ENCODE peak calls at places on chromosomes 7 and 10, in six cellular contexts. L, T, H, E, G and B are unnamed samples.

GRCh38 chr7:105691692-105692564 is 110.6 kb upstream of the EFCAB10 start:
- DNase-seq in T (peak), E (peak), H (peak), G (peak), L (peak), B (peak)

GRCh38 chr10:63547628-63548356 is 26.6 kb downstream of the REEP3 start:
- DNase-seq in G (no peak), E (peak), L (no peak), T (no peak), H (no peak), B (no peak)

GRCh38 chr10:978826-979421 is 9.3 kb upstream of the GTPBP4 start:
- DNase-seq in G (no peak), H (no peak), E (no peak), T (no peak), L (no peak), B (no peak)

GRCh38 chr10:8026349-8027259 is 27.9 kb upstream of the GATA3 start:
- DNase-seq in L (no peak), G (no peak), T (no peak), H (no peak), E (no peak), B (no peak)

GRCh38 chr7:105493928-105494325 is 28.1 kb downstream of the PUS7 start:
- DNase-seq in G (no peak), E (peak), T (no peak), L (no peak), H (no peak), B (no peak)

GRCh38 chr7:155559519-155560108 is 13.3 kb upstream of the CNPY1 start:
- DNase-seq in T (no peak), H (no peak), L (no peak), E (no peak), G (no peak), B (no peak)

GRCh38 chr7:1321411-1322239 is 89.0 kb downstream of the UNCX start:
- DNase-seq in G (no peak), L (no peak), E (no peak), H (no peak), T (no peak), B (no peak)

GRCh38 chr7:112157072-112157471 is 49.1 kb downstream of the DOCK4 start:
- DNase-seq in G (no peak), T (no peak), E (peak), H (no peak), L (no peak), B (no peak)

GRCh38 chr7:100435401-100436304 is 644 bp downstream of the PPP1R35 start:
- DNase-seq in T (peak), L (peak), E (peak), G (peak), H (peak), B (peak)

GRCh38 chr7:112271162-112271561 is 64.7 kb downstream of the ZNF277 start:
- DNase-seq in L (no peak), T (no peak), E (no peak), G (no peak), H (no peak), B (no peak)

GRCh38 chr10:7411671-7412481 is 1.0 kb upstream of the SFMBT2 start:
- DNase-seq in G (no peak), T (peak), E (no peak), H (peak), L (peak), B (peak)

GRCh38 chr10:103661198-103661950 is 167.9 kb downstream of the NEURL1 start:
- DNase-seq in L (peak), E (peak), T (peak), G (no peak), H (peak), B (no peak)

GRCh38 chr7:17941171-17941490 is 837 bp upstream of the SNX13 start:
- DNase-seq in G (no peak), H (no peak), E (no peak), T (no peak), L (no peak), B (no peak)

GRCh38 chr7:19000410-19000809 is 117.0 kb downstream of the TWIST1 start:
- DNase-seq in H (no peak), T (no peak), G (no peak), E (no peak), L (no peak), B (no peak)

GRCh38 chr10:127863231-127863825 is 29.4 kb downstream of the CLRN3 start:
- DNase-seq in T (no peak), E (no peak), L (no peak), H (no peak), G (no peak), B (no peak)

GRCh38 chr7:138924551-138925225 is 56.5 kb downstream of the KIAA1549 start:
- DNase-seq in T (no peak), E (no peak), G (no peak), H (no peak), L (no peak), B (no peak)

GRCh38 chr7:129423700-129424410 is 10.4 kb upstream of the STRIP2 start:
- DNase-seq in H (no peak), T (no peak), G (no peak), L (no peak), E (no peak), B (no peak)

GRCh38 chr10:75904499-75905283 is 473.3 kb downstream of the LRMDA start:
- DNase-seq in T (no peak), H (no peak), L (no peak), G (no peak), E (no peak), B (no peak)

GRCh38 chr10:96670786-96671185 is 49.5 kb downstream of the PIK3AP1 start:
- DNase-seq in L (no peak), T (no peak), G (no peak), H (no peak), E (no peak), B (peak)